ENCODE peak calls at places on chromosomes 3 and 15, in five cellular contexts. C is A549, S is NAMALWA, F is HS-27A, G is aorta. Z is an unnamed sample.

GRCh38 chr3:48404440-48405342 is 25.2 kb downstream of the PLXNB1 start:
- DNase-seq in S (no peak), C (no peak), F (no peak), G (peak), Z (no peak)

GRCh38 chr3:125146601-125147490 is 65.7 kb downstream of the SLC12A8 start:
- DNase-seq in F (no peak), S (no peak), C (no peak), G (peak), Z (no peak)

GRCh38 chr15:62050118-62050517 is 10.1 kb downstream of the VPS13C start:
- DNase-seq in S (no peak), G (no peak), F (no peak), C (no peak), Z (no peak)

GRCh38 chr3:30299674-30300423 is 306.6 kb upstream of the TGFBR2 start:
- DNase-seq in C (no peak), G (no peak), F (no peak), S (no peak), Z (no peak)

GRCh38 chr3:89145995-89146394 is 38.6 kb downstream of the EPHA3 start:
- DNase-seq in F (peak), G (no peak), S (no peak), C (peak), Z (no peak)

GRCh38 chr3:189195302-189195701 is 23.5 kb downstream of the TPRG1 start:
- DNase-seq in S (peak), C (peak), G (no peak), F (no peak), Z (no peak)

GRCh38 chr3:123157598-123158287 is 44.0 kb upstream of the SEC22A start:
- DNase-seq in F (no peak), G (no peak), S (no peak), C (no peak), Z (no peak)

GRCh38 chr3:96017556-96017955 is 796.8 kb upstream of the EPHA6 start:
- DNase-seq in S (no peak), C (no peak), G (no peak), F (no peak), Z (no peak)

GRCh38 chr3:177062052-177062732 is 135.1 kb downstream of the TBL1XR1 start:
- DNase-seq in G (no peak), S (no peak), C (no peak), F (no peak), Z (no peak)

GRCh38 chr3:56769125-56769709 is 32.5 kb downstream of the ARHGEF3 start:
- DNase-seq in S (no peak), F (no peak), G (no peak), C (no peak), Z (no peak)

GRCh38 chr3:115834068-115834467 is 210.8 kb downstream of the GAP43 start:
- DNase-seq in S (no peak), G (no peak), C (no peak), F (peak), Z (no peak)

GRCh38 chr3:13746385-13746784 is 133.5 kb downstream of the WNT7A start:
- DNase-seq in F (no peak), C (no peak), S (no peak), G (no peak), Z (no peak)

GRCh38 chr3:171442184-171442583 is 18.0 kb downstream of the TNIK start:
- DNase-seq in F (no peak), G (no peak), C (no peak), S (no peak), Z (no peak)

GRCh38 chr3:126528800-126529541 is 5.0 kb downstream of the CHST13 start:
- DNase-seq in G (peak), F (no peak), S (no peak), C (peak), Z (no peak)

GRCh38 chr3:60154011-60154410 is 1097.2 kb downstream of the FHIT start:
- DNase-seq in S (no peak), F (peak), G (no peak), C (no peak), Z (no peak)

GRCh38 chr3:172646439-172647015 is 64.3 kb downstream of the NCEH1 start:
- DNase-seq in S (no peak), F (no peak), C (no peak), G (no peak), Z (no peak)

GRCh38 chr3:136237103-136237502 is 13.0 kb upstream of the PCCB start:
- DNase-seq in F (no peak), S (no peak), G (no peak), C (no peak), Z (no peak)

GRCh38 chr15:31390029-31390428 is 63.4 kb downstream of the KLF13 start:
- DNase-seq in F (no peak), G (peak), C (no peak), S (no peak), Z (no peak)

GRCh38 chr3:23112491-23112890 is 90.6 kb upstream of the UBE2E2 start:
- DNase-seq in C (no peak), F (no peak), S (no peak), G (no peak), Z (no peak)

GRCh38 chr3:167241048-167241845 is 138.8 kb downstream of the ZBBX start:
- DNase-seq in G (no peak), F (no peak), C (no peak), S (no peak), Z (no peak)

GRCh38 chr3:184954251-184954650 is 142.3 kb downstream of the VPS8 start:
- DNase-seq in G (no peak), C (no peak), F (no peak), S (no peak), Z (no peak)

GRCh38 chr15:67967871-67968423 is 86.2 kb upstream of the PIAS1 start:
- DNase-seq in F (peak), G (peak), S (peak), C (no peak), Z (peak)

Z was measured in SJSA1.